ENCODE peak calls at places on chromosomes 2 and 18, in five cellular contexts. One of them, this sample, is unnamed.

GRCh38 chr2:42085706-42086487 is 38.1 kb downstream of the PKDCC start:
- DNase-seq in psoas muscle: no peak
- DNase-seq in fibroblast of mammary gland: no peak
- DNase-seq in activated B cell treated with CpG ODN at 0.5 μM for 24 hours: no peak
- DNase-seq in GM12864: no peak
- DNase-seq in this sample: no peak

GRCh38 chr2:45951025-45951737 is 299.7 kb downstream of the PRKCE start:
- DNase-seq in GM12864: no peak
- DNase-seq in psoas muscle: no peak
- DNase-seq in activated B cell treated with CpG ODN at 0.5 μM for 24 hours: no peak
- DNase-seq in fibroblast of mammary gland: no peak
- DNase-seq in this sample: no peak

GRCh38 chr2:219484343-219485200 is 14.1 kb upstream of the GMPPA start:
- DNase-seq in psoas muscle: no peak
- DNase-seq in fibroblast of mammary gland: no peak
- DNase-seq in activated B cell treated with CpG ODN at 0.5 μM for 24 hours: no peak
- DNase-seq in GM12864: no peak
- DNase-seq in this sample: no peak

GRCh38 chr2:76444732-76445131 is 734.0 kb upstream of the GCFC2 start:
- DNase-seq in GM12864: no peak
- DNase-seq in fibroblast of mammary gland: no peak
- DNase-seq in activated B cell treated with CpG ODN at 0.5 μM for 24 hours: no peak
- DNase-seq in psoas muscle: no peak
- DNase-seq in this sample: no peak

GRCh38 chr18:70411886-70412443 is 123.1 kb downstream of the SOCS6 start:
- DNase-seq in GM12864: no peak
- DNase-seq in fibroblast of mammary gland: no peak
- DNase-seq in psoas muscle: no peak
- DNase-seq in activated B cell treated with CpG ODN at 0.5 μM for 24 hours: no peak
- DNase-seq in this sample: no peak

GRCh38 chr2:172311921-172312345 is 115.5 kb upstream of the ITGA6 start:
- DNase-seq in fibroblast of mammary gland: peak; percentile 26
- DNase-seq in GM12864: no peak
- DNase-seq in activated B cell treated with CpG ODN at 0.5 μM for 24 hours: no peak
- DNase-seq in psoas muscle: no peak
- DNase-seq in this sample: no peak

GRCh38 chr2:75790790-75791467 is 80.2 kb upstream of the GCFC2 start:
- DNase-seq in GM12864: no peak
- DNase-seq in psoas muscle: no peak
- DNase-seq in activated B cell treated with CpG ODN at 0.5 μM for 24 hours: no peak
- DNase-seq in fibroblast of mammary gland: no peak
- DNase-seq in this sample: no peak

GRCh38 chr2:17780546-17780945 is 26.6 kb downstream of the GEN1 start:
- DNase-seq in psoas muscle: no peak
- DNase-seq in fibroblast of mammary gland: no peak
- DNase-seq in activated B cell treated with CpG ODN at 0.5 μM for 24 hours: no peak
- DNase-seq in GM12864: no peak
- DNase-seq in this sample: no peak

GRCh38 chr18:67730884-67731283 is 214.4 kb upstream of the DSEL start:
- DNase-seq in activated B cell treated with CpG ODN at 0.5 μM for 24 hours: no peak
- DNase-seq in psoas muscle: no peak
- DNase-seq in fibroblast of mammary gland: peak; percentile 89
- DNase-seq in GM12864: no peak
- DNase-seq in this sample: no peak

GRCh38 chr2:132547089-132547687 is 122.8 kb downstream of the LYPD1 start:
- DNase-seq in fibroblast of mammary gland: peak; percentile 73
- DNase-seq in activated B cell treated with CpG ODN at 0.5 μM for 24 hours: no peak
- DNase-seq in psoas muscle: peak; percentile 33
- DNase-seq in GM12864: peak; percentile 34
- DNase-seq in this sample: peak; percentile 57

GRCh38 chr2:239913632-239914417 is 111.3 kb downstream of the NDUFA10 start:
- DNase-seq in fibroblast of mammary gland: no peak
- DNase-seq in psoas muscle: no peak
- DNase-seq in activated B cell treated with CpG ODN at 0.5 μM for 24 hours: no peak
- DNase-seq in GM12864: no peak
- DNase-seq in this sample: no peak

GRCh38 chr2:215435261-215435808 is 533 bp downstream of the FN1 start:
- DNase-seq in psoas muscle: peak; percentile 35
- DNase-seq in activated B cell treated with CpG ODN at 0.5 μM for 24 hours: peak; percentile 16
- DNase-seq in GM12864: no peak
- DNase-seq in fibroblast of mammary gland: peak; percentile 14
- DNase-seq in this sample: peak; percentile 48

GRCh38 chr2:161423351-161424178 is 7.5 kb downstream of the TBR1 start:
- DNase-seq in fibroblast of mammary gland: no peak
- DNase-seq in GM12864: no peak
- DNase-seq in activated B cell treated with CpG ODN at 0.5 μM for 24 hours: no peak
- DNase-seq in psoas muscle: no peak
- DNase-seq in this sample: peak; percentile 64

GRCh38 chr2:200814917-200815316 is 3.2 kb downstream of the BZW1 start:
- DNase-seq in activated B cell treated with CpG ODN at 0.5 μM for 24 hours: no peak
- DNase-seq in psoas muscle: no peak
- DNase-seq in fibroblast of mammary gland: peak; percentile 62
- DNase-seq in GM12864: no peak
- DNase-seq in this sample: no peak

GRCh38 chr2:196168181-196168580 is 3.2 kb downstream of the STK17B start:
- DNase-seq in activated B cell treated with CpG ODN at 0.5 μM for 24 hours: no peak
- DNase-seq in GM12864: no peak
- DNase-seq in fibroblast of mammary gland: peak; percentile 73
- DNase-seq in psoas muscle: no peak
- DNase-seq in this sample: no peak

GRCh38 chr2:168002021-168002553 is 245.3 kb downstream of the STK39 start:
- DNase-seq in psoas muscle: no peak
- DNase-seq in GM12864: no peak
- DNase-seq in activated B cell treated with CpG ODN at 0.5 μM for 24 hours: no peak
- DNase-seq in fibroblast of mammary gland: peak; percentile 69
- DNase-seq in this sample: no peak

GRCh38 chr18:30406728-30407127 is 635.8 kb downstream of the DSC3 start:
- DNase-seq in activated B cell treated with CpG ODN at 0.5 μM for 24 hours: no peak
- DNase-seq in psoas muscle: no peak
- DNase-seq in fibroblast of mammary gland: no peak
- DNase-seq in GM12864: no peak
- DNase-seq in this sample: no peak

GRCh38 chr2:31125918-31126695 is 12.1 kb downstream of the GALNT14 start:
- DNase-seq in GM12864: no peak
- DNase-seq in psoas muscle: no peak
- DNase-seq in fibroblast of mammary gland: no peak
- DNase-seq in activated B cell treated with CpG ODN at 0.5 μM for 24 hours: no peak
- DNase-seq in this sample: no peak

GRCh38 chr2:11802782-11803191 is 56.4 kb downstream of the LPIN1 start:
- DNase-seq in fibroblast of mammary gland: peak; percentile 90
- DNase-seq in activated B cell treated with CpG ODN at 0.5 μM for 24 hours: no peak
- DNase-seq in psoas muscle: no peak
- DNase-seq in GM12864: no peak
- DNase-seq in this sample: no peak

GRCh38 chr18:54641734-54642133 is 50.7 kb downstream of the DYNAP start:
- DNase-seq in psoas muscle: no peak
- DNase-seq in GM12864: no peak
- DNase-seq in activated B cell treated with CpG ODN at 0.5 μM for 24 hours: no peak
- DNase-seq in fibroblast of mammary gland: no peak
- DNase-seq in this sample: no peak

DNA sequence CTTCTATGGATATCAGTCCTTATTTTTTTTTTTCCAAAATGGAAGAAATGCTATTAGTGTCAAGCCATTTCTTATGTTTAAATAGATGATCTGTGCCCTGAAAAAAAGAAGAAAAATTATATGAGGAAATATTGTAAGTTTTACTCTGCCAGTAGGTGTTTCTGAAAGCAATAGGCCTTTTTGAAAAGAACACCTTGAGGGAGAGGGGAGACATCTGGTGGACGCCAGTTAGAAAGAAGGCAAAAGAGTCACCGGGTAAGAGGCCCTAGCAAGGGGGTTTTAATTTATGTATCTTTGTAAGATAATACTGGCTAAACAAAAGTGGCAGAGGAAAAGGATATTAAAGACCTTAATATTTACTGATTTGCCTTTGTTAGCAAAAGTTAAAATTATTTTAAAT is 56.1 kb downstream of the DYNAP start:
- DNase-seq in activated B cell treated with CpG ODN at 0.5 μM for 24 hours: no peak
- DNase-seq in psoas muscle: no peak
- DNase-seq in GM12864: no peak
- DNase-seq in fibroblast of mammary gland: peak; percentile 22
- DNase-seq in this sample: peak; percentile 15
- TF ChIP-seq CTCF in activated B cell treated with CpG ODN at 0.5 μM for 24 hours: no peak
- TF ChIP-seq CTCF in psoas muscle: no peak
- TF ChIP-seq CTCF in GM12864: peak; percentile 33
- TF ChIP-seq CTCF in fibroblast of mammary gland: peak; percentile 35
- TF ChIP-seq CTCF in this sample: no peak

GRCh38 chr2:143617803-143618415 is 488.7 kb downstream of the ARHGAP15 start:
- DNase-seq in GM12864: no peak
- DNase-seq in fibroblast of mammary gland: no peak
- DNase-seq in psoas muscle: no peak
- DNase-seq in activated B cell treated with CpG ODN at 0.5 μM for 24 hours: no peak
- DNase-seq in this sample: peak; percentile 2

GRCh38 chr2:143623270-143623669 is 494.1 kb downstream of the ARHGAP15 start:
- DNase-seq in activated B cell treated with CpG ODN at 0.5 μM for 24 hours: no peak
- DNase-seq in GM12864: no peak
- DNase-seq in psoas muscle: no peak
- DNase-seq in fibroblast of mammary gland: no peak
- DNase-seq in this sample: no peak
- TF ChIP-seq CTCF in activated B cell treated with CpG ODN at 0.5 μM for 24 hours: no peak
- TF ChIP-seq CTCF in GM12864: no peak
- TF ChIP-seq CTCF in psoas muscle: no peak
- TF ChIP-seq CTCF in fibroblast of mammary gland: no peak
- TF ChIP-seq CTCF in this sample: no peak

DNA sequence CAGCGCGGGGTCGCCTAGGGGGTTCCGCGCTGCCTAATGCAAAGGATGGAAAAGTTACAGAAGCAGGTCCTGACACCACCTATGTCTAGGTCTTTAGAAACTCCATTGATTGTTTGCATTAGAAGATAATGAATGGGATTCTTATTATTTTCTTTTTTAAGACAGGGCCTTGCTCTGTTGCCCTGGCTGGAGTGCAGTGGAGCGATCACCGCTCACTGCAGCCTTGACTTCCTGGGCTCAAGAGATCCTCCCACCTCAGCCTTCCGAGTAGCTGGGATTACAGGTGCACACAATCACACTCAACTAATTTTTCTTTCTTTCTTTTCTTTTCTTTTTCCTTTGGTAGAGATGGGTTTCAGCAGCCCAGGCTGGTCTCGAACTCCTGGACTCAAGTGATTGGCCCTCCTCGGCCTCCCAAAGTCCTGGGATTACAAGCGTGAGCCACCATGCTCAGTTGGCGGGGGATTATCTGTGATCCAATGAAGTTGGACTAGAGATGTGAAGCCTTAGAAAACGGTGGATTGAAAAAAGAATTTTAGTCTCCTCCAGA is 761 bp upstream of the IDH1 start:
- DNase-seq in fibroblast of mammary gland: no peak
- DNase-seq in activated B cell treated with CpG ODN at 0.5 μM for 24 hours: no peak
- DNase-seq in GM12864: no peak
- DNase-seq in psoas muscle: no peak
- DNase-seq in this sample: no peak
- TF ChIP-seq CTCF in fibroblast of mammary gland: no peak
- TF ChIP-seq CTCF in activated B cell treated with CpG ODN at 0.5 μM for 24 hours: no peak
- TF ChIP-seq CTCF in GM12864: no peak
- TF ChIP-seq CTCF in psoas muscle: no peak
- TF ChIP-seq CTCF in this sample: no peak

GRCh38 chr2:157257312-157258252 is at the start of gene GALNT5:
- DNase-seq in psoas muscle: no peak
- DNase-seq in fibroblast of mammary gland: peak; percentile 64
- DNase-seq in activated B cell treated with CpG ODN at 0.5 μM for 24 hours: no peak
- DNase-seq in GM12864: no peak
- DNase-seq in this sample: no peak

GRCh38 chr2:157261199-157261782 is 3.8 kb downstream of the GALNT5 start:
- DNase-seq in activated B cell treated with CpG ODN at 0.5 μM for 24 hours: no peak
- DNase-seq in GM12864: no peak
- DNase-seq in psoas muscle: no peak
- DNase-seq in fibroblast of mammary gland: peak; percentile 78
- DNase-seq in this sample: no peak

GRCh38 chr2:157262248-157262647 is 4.7 kb downstream of the GALNT5 start:
- DNase-seq in GM12864: no peak
- DNase-seq in psoas muscle: no peak
- DNase-seq in fibroblast of mammary gland: no peak
- DNase-seq in activated B cell treated with CpG ODN at 0.5 μM for 24 hours: no peak
- DNase-seq in this sample: no peak

GRCh38 chr2:157258520-157259326 is 1.2 kb downstream of the GALNT5 start:
- DNase-seq in activated B cell treated with CpG ODN at 0.5 μM for 24 hours: no peak
- DNase-seq in GM12864: no peak
- DNase-seq in psoas muscle: no peak
- DNase-seq in fibroblast of mammary gland: no peak
- DNase-seq in this sample: no peak

GRCh38 chr2:157260403-157261198 is 3.1 kb downstream of the GALNT5 start:
- DNase-seq in activated B cell treated with CpG ODN at 0.5 μM for 24 hours: no peak
- DNase-seq in fibroblast of mammary gland: no peak
- DNase-seq in GM12864: no peak
- DNase-seq in psoas muscle: no peak
- DNase-seq in this sample: no peak
- TF ChIP-seq CTCF in activated B cell treated with CpG ODN at 0.5 μM for 24 hours: no peak
- TF ChIP-seq CTCF in fibroblast of mammary gland: no peak
- TF ChIP-seq CTCF in GM12864: no peak
- TF ChIP-seq CTCF in psoas muscle: no peak
- TF ChIP-seq CTCF in this sample: no peak

GRCh38 chr2:185522472-185522871 is 216.1 kb upstream of the FSIP2 start:
- DNase-seq in fibroblast of mammary gland: no peak
- DNase-seq in GM12864: no peak
- DNase-seq in activated B cell treated with CpG ODN at 0.5 μM for 24 hours: no peak
- DNase-seq in psoas muscle: no peak
- DNase-seq in this sample: no peak
- TF ChIP-seq CTCF in fibroblast of mammary gland: no peak
- TF ChIP-seq CTCF in GM12864: no peak
- TF ChIP-seq CTCF in activated B cell treated with CpG ODN at 0.5 μM for 24 hours: no peak
- TF ChIP-seq CTCF in psoas muscle: no peak
- TF ChIP-seq CTCF in this sample: no peak